ENCODE peak calls at places on chromosomes 11 and 22, in nine cellular contexts. R is sigmoid colon, B is suprapubic skin, W is ovary, D is uterus, A is upper lobe of left lung, U is body of pancreas, O is IMR-90, K is adrenal gland. N is an unnamed sample.

GRCh38 chr22:24402460-24403192 is 24.8 kb upstream of the ADORA2A start:
- DNase-seq in W (peak), U (peak), K (peak), D (peak), A (peak), O (peak), B (no peak), R (peak), N (peak)

GRCh38 chr11:62876712-62877111 is 4.0 kb upstream of the SLC3A2 start:
- DNase-seq in A (no peak), O (no peak), R (no peak), W (no peak), B (no peak), D (no peak), U (peak), K (no peak), N (no peak)

GRCh38 chr11:23138761-23139160 is 278.5 kb upstream of the CCDC179 start:
- DNase-seq in K (no peak), B (no peak), W (no peak), O (no peak), A (no peak), U (no peak), D (no peak), R (no peak), N (no peak)

GRCh38 chr11:108561535-108561991 is 32.0 kb downstream of the EXPH5 start:
- DNase-seq in A (no peak), K (no peak), O (peak), B (no peak), U (no peak), R (no peak), W (no peak), D (no peak), N (no peak)

GRCh38 chr22:24156146-24156914 is 25.0 kb upstream of the SUSD2 start:
- DNase-seq in W (peak), K (no peak), O (peak), B (no peak), D (no peak), U (peak), A (no peak), R (no peak), N (peak)

GRCh38 chr11:11813288-11813962 is 28.3 kb upstream of the USP47 start:
- DNase-seq in B (no peak), A (peak), K (peak), O (peak), W (no peak), R (peak), U (peak), D (peak), N (no peak)

GRCh38 chr11:15114501-15115475 is at the start of gene INSC:
- DNase-seq in O (peak), A (no peak), R (no peak), K (no peak), W (no peak), U (peak), D (no peak), B (no peak), N (no peak)

GRCh38 chr11:69018924-69019323 is 5.9 kb upstream of the MRGPRF start:
- DNase-seq in K (no peak), D (peak), O (peak), A (no peak), U (no peak), B (no peak), R (peak), W (peak), N (no peak)

GRCh38 chr11:62435741-62436485 is 17.1 kb downstream of the SCGB1A1 start:
- DNase-seq in D (peak), A (no peak), W (no peak), R (no peak), U (no peak), B (no peak), O (no peak), K (no peak), N (no peak)

GRCh38 chr11:46342237-46342636 is 5.0 kb upstream of the DGKZ start:
- DNase-seq in W (no peak), B (no peak), R (no peak), A (peak), U (no peak), K (peak), O (no peak), D (no peak), N (no peak)

GRCh38 chr11:122717264-122717867 is 61.8 kb downstream of the UBASH3B start:
- DNase-seq in U (no peak), D (no peak), O (no peak), W (no peak), B (no peak), R (no peak), A (peak), K (peak), N (no peak)

GRCh38 chr11:3083321-3083720 is 26.1 kb upstream of the CARS1 start:
- DNase-seq in A (no peak), R (no peak), W (no peak), D (no peak), B (no peak), O (no peak), K (no peak), U (no peak), N (no peak)
- TF ChIP-seq CTCF in A (no peak), R (no peak), W (no peak), D (no peak), B (no peak), O (no peak), K (no peak), U (no peak), N (no peak)

DNA sequence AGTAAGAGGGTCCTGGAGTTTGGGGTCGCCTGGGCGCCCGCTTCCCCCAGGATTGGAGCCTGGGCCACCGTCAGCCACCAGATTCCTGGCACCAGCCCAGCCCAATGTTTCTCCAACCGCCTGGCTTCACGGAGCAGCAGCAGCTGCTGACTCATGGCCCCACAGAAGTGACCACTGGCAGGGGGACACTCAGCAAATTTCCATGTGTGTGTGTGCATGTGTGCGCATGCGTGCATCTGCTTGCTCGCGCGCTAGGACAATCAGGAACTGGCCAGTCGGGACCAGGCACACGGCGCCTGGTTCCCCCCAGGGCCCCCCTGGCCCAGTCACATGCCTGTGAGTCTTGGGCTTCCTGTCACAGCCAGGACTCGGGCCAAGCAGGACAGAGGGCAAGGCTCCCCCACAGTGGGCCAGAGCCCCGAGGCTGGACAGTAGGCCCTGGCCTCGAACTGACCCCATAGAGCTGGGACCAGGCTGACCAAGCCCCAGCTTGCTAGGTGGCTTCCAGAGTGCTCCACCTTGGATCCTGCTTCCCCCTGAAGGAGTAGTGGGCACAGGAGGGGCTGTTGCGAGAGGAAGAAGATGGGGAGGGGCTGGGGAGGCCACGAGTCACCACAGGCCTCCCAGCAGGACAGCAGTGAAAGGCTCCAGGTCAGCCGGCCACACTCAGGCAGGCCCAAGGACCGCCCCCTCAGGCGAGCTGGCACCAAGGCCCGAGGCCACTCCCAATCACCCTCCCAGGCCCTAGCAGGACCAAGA is 3.2 kb downstream of the CTSD start:
- DNase-seq in B (no peak), O (peak), D (peak), W (no peak), R (peak), K (peak), A (peak), U (peak), N (peak)
- TF ChIP-seq POLR2A in B (no peak), O (no peak), D (no peak), W (no peak), R (no peak), K (peak), A (no peak), U (peak), N (no peak)

GRCh38 chr22:48715511-48715910 is 1112.2 kb downstream of the BRD1 start:
- DNase-seq in D (no peak), O (no peak), W (no peak), U (no peak), A (no peak), R (no peak), K (no peak), B (no peak), N (no peak)
- TF ChIP-seq CTCF in D (no peak), O (no peak), W (no peak), U (no peak), A (no peak), R (no peak), K (no peak), B (no peak), N (no peak)

GRCh38 chr11:126452256-126452655 is 96.8 kb downstream of the ST3GAL4 start:
- DNase-seq in W (no peak), K (no peak), B (no peak), A (no peak), U (no peak), O (no peak), D (no peak), R (no peak), N (no peak)

GRCh38 chr11:126452718-126453117 is 97.2 kb downstream of the ST3GAL4 start:
- DNase-seq in W (peak), O (no peak), R (no peak), D (no peak), A (no peak), K (no peak), U (no peak), B (no peak), N (no peak)

GRCh38 chr11:126450198-126450597 is 94.7 kb downstream of the ST3GAL4 start:
- DNase-seq in B (no peak), K (no peak), D (no peak), O (no peak), W (no peak), A (no peak), R (no peak), U (no peak), N (no peak)

GRCh38 chr11:126451211-126451802 is 95.8 kb downstream of the ST3GAL4 start:
- DNase-seq in A (no peak), B (no peak), K (no peak), D (no peak), R (no peak), W (no peak), U (no peak), O (no peak), N (no peak)

GRCh38 chr11:126450806-126451205 is 95.3 kb downstream of the ST3GAL4 start:
- DNase-seq in K (no peak), W (no peak), A (no peak), O (no peak), R (no peak), B (no peak), D (no peak), U (no peak), N (no peak)
- TF ChIP-seq POLR2A in K (no peak), W (no peak), A (no peak), O (no peak), R (no peak), B (no peak), D (no peak), U (no peak), N (no peak)

GRCh38 chr11:115716577-115717214 is 212.5 kb upstream of the CADM1 start:
- DNase-seq in O (no peak), B (no peak), D (no peak), R (peak), A (no peak), K (no peak), U (no peak), W (no peak), N (no peak)

GRCh38 chr11:115716080-115716479 is 211.9 kb upstream of the CADM1 start:
- DNase-seq in R (peak), B (no peak), O (no peak), W (no peak), U (no peak), A (no peak), K (no peak), D (no peak), N (no peak)

GRCh38 chr11:115718945-115719344 is 214.7 kb upstream of the CADM1 start:
- DNase-seq in D (no peak), O (no peak), U (no peak), K (no peak), W (no peak), B (no peak), A (no peak), R (no peak), N (no peak)

GRCh38 chr11:115715371-115715770 is 211.2 kb upstream of the CADM1 start:
- DNase-seq in A (no peak), O (no peak), D (no peak), W (no peak), U (no peak), K (no peak), R (peak), B (no peak), N (no peak)

GRCh38 chr11:115717215-115717584 is 213.0 kb upstream of the CADM1 start:
- DNase-seq in R (peak), D (no peak), K (no peak), A (no peak), B (no peak), W (no peak), O (peak), U (no peak), N (no peak)
- TF ChIP-seq CTCF in R (no peak), D (no peak), K (no peak), A (no peak), B (no peak), W (no peak), O (no peak), U (no peak), N (no peak)

GRCh38 chr11:13963949-13964770 is 1.6 kb downstream of the SPON1 start:
- DNase-seq in R (no peak), A (no peak), B (no peak), U (no peak), O (no peak), D (peak), W (peak), K (peak), N (no peak)

GRCh38 chr11:13964771-13965074 is 2.2 kb downstream of the SPON1 start:
- DNase-seq in D (no peak), O (no peak), K (no peak), W (no peak), A (no peak), U (no peak), B (no peak), R (no peak), N (no peak)

GRCh38 chr11:13963169-13963948 is 836 bp downstream of the SPON1 start:
- DNase-seq in U (no peak), A (no peak), W (peak), B (no peak), R (peak), K (peak), O (peak), D (peak), N (peak)

GRCh38 chr11:13966486-13966885 is 4.0 kb downstream of the SPON1 start:
- DNase-seq in D (no peak), B (no peak), W (no peak), A (no peak), R (no peak), K (no peak), U (no peak), O (no peak), N (no peak)

DNA sequence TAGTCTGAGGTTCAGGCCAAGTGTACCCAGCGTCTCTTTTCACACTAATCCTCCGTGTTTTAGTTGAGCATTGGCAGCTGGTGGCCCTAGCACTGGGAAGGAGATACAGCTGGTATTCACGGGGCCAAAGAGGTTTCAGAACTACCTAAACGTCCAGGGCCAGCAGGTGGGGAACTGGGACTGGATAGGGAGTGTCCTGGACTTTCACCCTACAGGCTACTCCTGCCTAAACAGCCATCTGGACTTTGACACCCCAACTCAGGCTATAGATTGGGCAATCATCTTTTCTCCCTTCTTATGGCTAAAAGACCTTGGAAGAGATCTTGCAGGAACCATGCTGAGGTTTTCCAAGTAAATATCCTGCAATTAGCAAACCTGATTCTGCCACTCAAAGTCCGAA is 2.8 kb downstream of the SPON1 start:
- DNase-seq in R (no peak), U (no peak), A (no peak), O (no peak), K (no peak), D (no peak), W (no peak), B (no peak), N (peak)
- TF ChIP-seq POLR2A in R (no peak), U (no peak), A (no peak), O (no peak), K (no peak), D (no peak), W (no peak), B (no peak), N (peak)

DNA sequence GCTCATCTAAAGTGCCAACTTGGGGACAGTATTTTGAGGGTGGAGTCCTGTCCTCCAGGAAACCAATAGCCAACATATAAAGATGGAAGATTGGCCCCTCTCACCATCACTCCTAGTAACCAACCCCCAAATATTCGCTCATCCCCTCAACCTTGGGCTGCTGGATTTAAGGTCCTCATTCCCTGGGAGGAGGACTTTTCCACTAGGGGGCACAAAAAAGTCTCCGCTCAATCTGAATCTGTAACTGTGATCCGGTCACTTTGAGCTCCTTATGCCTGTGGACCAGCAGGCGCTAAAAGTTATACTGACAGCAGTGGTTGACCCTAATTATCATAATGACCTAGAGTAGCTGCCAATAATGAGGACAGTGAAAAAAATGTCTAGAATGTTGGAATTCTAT is 20.5 kb upstream of the CLPB start:
- DNase-seq in B (no peak), D (no peak), U (no peak), K (no peak), A (no peak), O (no peak), R (no peak), W (no peak), N (no peak)
- TF ChIP-seq CTCF in B (no peak), D (no peak), U (no peak), K (no peak), A (no peak), O (no peak), R (no peak), W (no peak), N (no peak)

GRCh38 chr11:134791102-134791501 is 379.1 kb upstream of the B3GAT1 start:
- DNase-seq in W (no peak), U (no peak), R (no peak), O (no peak), K (no peak), B (no peak), A (no peak), D (no peak), N (no peak)

GRCh38 chr11:134786636-134787035 is 374.6 kb upstream of the B3GAT1 start:
- DNase-seq in K (no peak), R (no peak), A (no peak), U (no peak), B (no peak), O (no peak), D (no peak), W (no peak), N (no peak)

GRCh38 chr11:134785660-134786284 is 373.7 kb upstream of the B3GAT1 start:
- DNase-seq in U (no peak), K (no peak), W (no peak), D (no peak), A (no peak), R (no peak), B (no peak), O (no peak), N (no peak)

GRCh38 chr11:134792044-134792443 is 380.0 kb upstream of the B3GAT1 start:
- DNase-seq in K (no peak), B (no peak), R (no peak), A (no peak), U (no peak), O (peak), D (no peak), W (no peak), N (no peak)

GRCh38 chr11:134789104-134789503 is 377.1 kb upstream of the B3GAT1 start:
- DNase-seq in D (no peak), R (no peak), W (no peak), U (no peak), A (no peak), K (no peak), O (no peak), B (no peak), N (no peak)
- TF ChIP-seq POLR2A in D (no peak), R (no peak), W (no peak), U (no peak), A (no peak), K (no peak), O (no peak), B (no peak), N (no peak)

DNA sequence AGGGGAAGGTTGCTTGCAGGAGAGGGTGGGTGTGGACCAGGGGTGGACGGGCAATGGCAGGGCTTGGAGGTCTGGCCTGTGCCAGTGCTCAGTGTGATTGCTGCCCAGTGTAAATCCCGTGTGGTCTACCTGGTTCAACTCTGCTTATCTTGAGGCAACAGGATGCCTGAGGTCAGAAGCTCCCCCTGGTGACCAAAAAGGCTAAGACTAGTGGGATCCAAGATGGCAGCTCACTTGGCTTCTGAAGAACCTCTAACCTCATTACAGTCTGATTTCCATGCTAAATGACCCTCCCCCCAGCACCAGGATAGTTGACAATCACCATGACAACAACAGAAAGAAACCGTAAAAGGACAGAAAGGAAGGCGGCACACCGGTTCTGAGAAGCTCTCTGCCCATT is 398.3 kb downstream of the CTTN start:
- DNase-seq in O (no peak), R (no peak), K (no peak), U (no peak), B (no peak), A (no peak), D (no peak), W (no peak), N (peak)
- TF ChIP-seq CTCF in O (no peak), R (no peak), K (no peak), U (no peak), B (no peak), A (no peak), D (no peak), W (no peak), N (no peak)

DNA sequence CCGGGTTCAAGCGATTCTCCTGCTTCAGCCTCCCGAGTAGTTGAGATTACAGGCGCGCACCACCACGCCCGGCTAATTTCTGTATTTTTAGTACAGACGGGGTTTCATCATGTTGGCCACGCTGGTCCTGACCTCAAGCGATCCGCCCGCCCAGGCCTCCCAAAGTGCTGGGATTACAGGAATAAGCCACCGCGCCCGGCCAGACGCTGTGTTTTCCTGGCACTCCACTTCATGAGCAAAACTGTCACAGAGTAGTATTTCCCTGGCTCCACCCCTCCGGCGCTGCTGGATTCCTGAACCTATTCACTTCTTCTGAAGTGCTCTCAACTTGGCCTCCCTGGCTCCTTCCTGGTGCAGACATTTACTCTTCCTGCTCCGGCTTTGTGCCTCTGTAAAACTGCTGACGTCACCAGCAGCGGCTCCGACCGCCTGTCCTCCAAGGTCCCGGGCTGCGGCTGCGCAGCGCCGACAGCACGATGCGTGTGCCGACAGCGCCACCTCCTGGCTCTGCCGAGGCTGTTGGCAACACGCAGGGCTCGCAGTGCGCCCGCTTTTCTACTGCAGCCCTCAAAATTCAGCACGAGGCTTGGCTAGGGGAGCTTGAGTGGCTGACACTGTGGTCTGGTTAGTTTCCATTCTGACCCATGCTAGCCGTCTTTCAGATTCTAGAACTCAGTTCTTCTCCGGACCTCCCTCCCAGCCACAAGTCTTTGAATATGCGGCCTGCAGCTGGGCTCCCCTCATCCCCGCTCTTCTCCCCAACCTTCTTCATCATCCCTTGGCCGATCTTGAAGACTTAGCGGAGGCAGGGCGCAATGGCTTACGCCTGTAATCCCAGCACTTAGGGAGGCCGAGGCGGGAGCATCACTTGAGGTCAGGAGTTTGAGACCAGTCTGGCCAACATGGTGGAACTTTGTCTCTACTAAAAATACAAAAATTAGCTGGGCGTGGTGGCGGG is 36.6 kb downstream of the APOL3 start:
- DNase-seq in B (peak), D (peak), R (peak), K (peak), U (peak), W (peak), A (peak), O (peak), N (peak)
- TF ChIP-seq POLR2A in B (no peak), D (peak), R (no peak), K (peak), U (peak), W (peak), A (no peak), O (peak), N (peak)